ENCODE peak calls at places on chromosomes 13 and 19, in seven cellular contexts. F, Q, N, M, I, K and R are unnamed samples.

GRCh38 chr19:18346091-18346490 is 5.7 kb downstream of the PGPEP1 start:
- DNase-seq in F (no peak), Q (no peak), N (no peak), M (no peak), I (no peak), K (no peak), R (no peak)

GRCh38 chr13:113973218-113974164 is at the start of gene C13orf46:
- DNase-seq in F (peak; percentile 9), Q (no peak), N (no peak), M (no peak), I (no peak), K (no peak), R (no peak)

GRCh38 chr13:96020155-96020575 is 33.0 kb downstream of the UGGT2 start:
- DNase-seq in F (no peak), Q (peak; percentile 84), N (peak; percentile 58), M (no peak), I (peak; percentile 20), K (peak; percentile 69), R (peak; percentile 27)

GRCh38 chr19:45103200-45103624 is 10.2 kb downstream of the PPP1R37 start:
- DNase-seq in F (no peak), Q (peak; percentile 21), N (peak; percentile 78), M (no peak), I (no peak), K (no peak), R (no peak)

GRCh38 chr19:18762125-18763023 is 28.7 kb downstream of the COMP start:
- DNase-seq in F (peak; percentile 15), Q (peak; percentile 79), N (no peak), M (peak; percentile 70), I (no peak), K (peak; percentile 98), R (no peak)

GRCh38 chr13:26985285-26985878 is 186.2 kb downstream of the USP12 start:
- DNase-seq in F (peak; percentile 64), Q (peak; percentile 89), N (peak; percentile 84), M (peak; percentile 73), I (peak; percentile 57), K (peak; percentile 84), R (peak; percentile 54)

GRCh38 chr13:114110091-114110829 is 22.2 kb downstream of the RASA3 start:
- DNase-seq in F (peak; percentile 58), Q (no peak), N (peak; percentile 99), M (no peak), I (no peak), K (no peak), R (no peak)

GRCh38 chr19:54009440-54009839 is 18.0 kb downstream of the CACNG6 start:
- DNase-seq in F (no peak), Q (no peak), N (no peak), M (no peak), I (no peak), K (no peak), R (no peak)

GRCh38 chr13:83057119-83057518 is 825.2 kb downstream of the SLITRK1 start:
- DNase-seq in F (no peak), Q (no peak), N (no peak), M (no peak), I (no peak), K (no peak), R (no peak)

GRCh38 chr19:10808937-10809655 is 26.9 kb downstream of the TMED1 start:
- DNase-seq in F (no peak), Q (peak; percentile 55), N (peak; percentile 69), M (no peak), I (no peak), K (no peak), R (no peak)

GRCh38 chr19:39199025-39199424 is 2.3 kb downstream of the NCCRP1 start:
- DNase-seq in F (peak; percentile 41), Q (peak; percentile 81), N (no peak), M (no peak), I (peak; percentile 24), K (peak; percentile 91), R (peak; percentile 6)

GRCh38 chr13:71217827-71218226 is 649.2 kb downstream of the DACH1 start:
- DNase-seq in F (no peak), Q (no peak), N (no peak), M (no peak), I (no peak), K (no peak), R (no peak)

GRCh38 chr13:65677906-65678305 is 1552.2 kb downstream of the PCDH9 start:
- DNase-seq in F (no peak), Q (peak; percentile 51), N (no peak), M (no peak), I (no peak), K (no peak), R (no peak)

GRCh38 chr19:18745012-18745735 is 45.9 kb downstream of the COMP start:
- DNase-seq in F (peak; percentile 29), Q (peak; percentile 29), N (no peak), M (no peak), I (no peak), K (no peak), R (no peak)

GRCh38 chr13:110561335-110562033 is at the start of gene RAB20:
- DNase-seq in F (peak; percentile 71), Q (peak; percentile 94), N (peak; percentile 96), M (peak; percentile 92), I (peak; percentile 50), K (peak; percentile 91), R (peak; percentile 44)

GRCh38 chr19:38392707-38393308 is 4.3 kb downstream of the SPRED3 start:
- DNase-seq in F (no peak), Q (peak; percentile 36), N (no peak), M (no peak), I (no peak), K (no peak), R (no peak)

GRCh38 chr13:21033224-21033855 is 28.0 kb downstream of the LATS2 start:
- DNase-seq in F (no peak), Q (peak; percentile 50), N (no peak), M (peak; percentile 51), I (no peak), K (peak; percentile 52), R (no peak)

GRCh38 chr13:46165485-46166220 is 16.3 kb downstream of the LCP1 start:
- DNase-seq in F (no peak), Q (no peak), N (no peak), M (no peak), I (no peak), K (no peak), R (no peak)

GRCh38 chr19:14562660-14563589 is 8.9 kb downstream of the NDUFB7 start:
- DNase-seq in F (no peak), Q (no peak), N (no peak), M (no peak), I (no peak), K (no peak), R (no peak)

GRCh38 chr19:55080121-55080914 is 4.6 kb downstream of the EPS8L1 start:
- DNase-seq in F (peak; percentile 81), Q (peak; percentile 67), N (peak; percentile 89), M (peak; percentile 69), I (no peak), K (no peak), R (peak; percentile 13)

GRCh38 chr13:73303858-73304257 is 245.1 kb downstream of the KLF5 start:
- DNase-seq in F (no peak), Q (no peak), N (no peak), M (no peak), I (no peak), K (no peak), R (no peak)

GRCh38 chr13:94829201-94829600 is 116.9 kb upstream of the SOX21 start:
- DNase-seq in F (no peak), Q (no peak), N (no peak), M (no peak), I (no peak), K (no peak), R (no peak)

GRCh38 chr13:90084684-90085290 is 1262.7 kb upstream of the MIR17HG start:
- DNase-seq in F (no peak), Q (peak; percentile 3), N (no peak), M (no peak), I (peak; percentile 8), K (no peak), R (no peak)

GRCh38 chr13:38483623-38484022 is 134.0 kb downstream of the UFM1 start:
- DNase-seq in F (no peak), Q (no peak), N (no peak), M (no peak), I (no peak), K (no peak), R (no peak)

GRCh38 chr13:100158569-100158968 is 69.7 kb downstream of the PCCA start:
- DNase-seq in F (no peak), Q (no peak), N (no peak), M (no peak), I (no peak), K (no peak), R (no peak)

GRCh38 chr19:57473646-57474045 is 3.7 kb downstream of the ZNF772 start:
- DNase-seq in F (no peak), Q (peak; percentile 10), N (no peak), M (no peak), I (no peak), K (no peak), R (no peak)

GRCh38 chr13:102197193-102197592 is 204.7 kb downstream of the FGF14 start:
- DNase-seq in F (no peak), Q (no peak), N (peak; percentile 14), M (no peak), I (no peak), K (no peak), R (no peak)
- TF ChIP-seq CTCF in F (no peak), Q (peak; percentile 10), N (no peak), M (peak; percentile 35), I (no peak), K (no peak), R (peak; percentile 27)

GRCh38 chr13:30463820-30464495 is 1.8 kb downstream of the HMGB1 start:
- DNase-seq in F (peak; percentile 22), Q (peak; percentile 67), N (peak; percentile 47), M (no peak), I (no peak), K (peak; percentile 66), R (no peak)
- TF ChIP-seq CTCF in F (no peak), Q (no peak), N (no peak), M (no peak), I (no peak), K (no peak), R (no peak)

GRCh38 chr13:88000787-88001186 is 329.6 kb downstream of the SLITRK5 start:
- DNase-seq in F (no peak), Q (no peak), N (no peak), M (no peak), I (no peak), K (no peak), R (no peak)

GRCh38 chr13:87999791-88000190 is 328.6 kb downstream of the SLITRK5 start:
- DNase-seq in F (no peak), Q (no peak), N (no peak), M (no peak), I (no peak), K (no peak), R (no peak)

GRCh38 chr13:88000239-88000638 is 329.1 kb downstream of the SLITRK5 start:
- DNase-seq in F (no peak), Q (no peak), N (no peak), M (no peak), I (no peak), K (no peak), R (no peak)

GRCh38 chr13:87999141-87999765 is 328.1 kb downstream of the SLITRK5 start:
- DNase-seq in F (no peak), Q (peak; percentile 36), N (no peak), M (no peak), I (no peak), K (no peak), R (peak; percentile 11)

GRCh38 chr13:88005188-88005587 is 334.0 kb downstream of the SLITRK5 start:
- DNase-seq in F (no peak), Q (no peak), N (no peak), M (no peak), I (no peak), K (no peak), R (no peak)
- TF ChIP-seq CTCF in F (no peak), Q (no peak), N (no peak), M (no peak), I (peak; percentile 16), K (no peak), R (peak; percentile 18)

GRCh38 chr19:970695-971094 is 13.4 kb upstream of the WDR18 start:
- DNase-seq in F (peak; percentile 62), Q (peak; percentile 18), N (no peak), M (no peak), I (no peak), K (no peak), R (no peak)
- TF ChIP-seq CTCF in F (peak; percentile 91), Q (peak; percentile 56), N (peak; percentile 3), M (peak; percentile 42), I (peak; percentile 53), K (peak; percentile 17), R (peak; percentile 70)